ENCODE peak calls at places on chromosome 15, in ten cellular contexts. E is GM06990, N is tibial artery, R is suprapubic skin, G is heart left ventricle, K is upper lobe of left lung, T is cardiac fibroblast, O is bronchial epithelial cell, M is AG04449, L is breast epithelium. D is an unnamed sample.

GRCh38 chr15:75836953-75837321 is 6.3 kb upstream of the UBE2Q2 start:
- DNase-seq in E (peak; percentile 27), N (peak; percentile 56), R (no peak), G (no peak), K (no peak), T (peak; percentile 72), O (peak; percentile 88), M (peak; percentile 68), L (no peak), D (peak; percentile 45)

GRCh38 chr15:79314811-79315210 is 3.9 kb downstream of the TMED3 start:
- DNase-seq in E (no peak), N (no peak), R (peak; percentile 84), G (no peak), K (no peak), T (no peak), O (peak; percentile 86), M (no peak), L (peak; percentile 88), D (no peak)

GRCh38 chr15:73809728-73810501 is 56.8 kb upstream of the INSYN1 start:
- DNase-seq in E (no peak), N (no peak), R (no peak), G (peak; percentile 37), K (no peak), T (no peak), O (peak; percentile 26), M (no peak), L (no peak), D (no peak)

GRCh38 chr15:73951044-73951561 is 24.8 kb downstream of the LOXL1 start:
- DNase-seq in E (peak; percentile 75), N (peak; percentile 98), R (peak; percentile 91), G (peak; percentile 93), K (peak; percentile 94), T (peak; percentile 99), O (peak; percentile 60), M (peak; percentile 91), L (peak; percentile 90), D (peak; percentile 90)

GRCh38 chr15:33027636-33028035 is 166.9 kb downstream of the FMN1 start:
- DNase-seq in E (no peak), N (no peak), R (no peak), G (no peak), K (no peak), T (no peak), O (peak; percentile 21), M (no peak), L (no peak), D (no peak)

GRCh38 chr15:74906450-74907276 is at the start of gene FAM219B:
- DNase-seq in E (peak; percentile 84), N (peak; percentile 93), R (peak; percentile 98), G (peak; percentile 95), K (peak; percentile 96), T (peak; percentile 89), O (peak; percentile 74), M (no peak), L (peak; percentile 86), D (peak; percentile 48)

GRCh38 chr15:78382114-78382886 is 42.1 kb downstream of the CRABP1 start:
- DNase-seq in E (no peak), N (no peak), R (no peak), G (no peak), K (peak; percentile 29), T (no peak), O (no peak), M (no peak), L (no peak), D (no peak)

GRCh38 chr15:84834227-84834955 is 17.2 kb downstream of the ALPK3 start:
- DNase-seq in E (no peak), N (no peak), R (no peak), G (no peak), K (no peak), T (no peak), O (no peak), M (no peak), L (no peak), D (no peak)

GRCh38 chr15:70415330-70415884 is 317.7 kb upstream of the TLE3 start:
- DNase-seq in E (no peak), N (no peak), R (no peak), G (no peak), K (peak; percentile 60), T (no peak), O (no peak), M (no peak), L (no peak), D (no peak)

GRCh38 chr15:93703092-93703785 is 528.1 kb upstream of the MCTP2 start:
- DNase-seq in E (no peak), N (no peak), R (no peak), G (no peak), K (no peak), T (no peak), O (peak; percentile 56), M (no peak), L (no peak), D (no peak)

GRCh38 chr15:56346414-56346813 is 18.8 kb upstream of the TEX9 start:
- DNase-seq in E (no peak), N (no peak), R (no peak), G (no peak), K (no peak), T (no peak), O (no peak), M (no peak), L (no peak), D (no peak)
- TF ChIP-seq CTCF in E (no peak), N (no peak), R (no peak), G (no peak), K (no peak), T (no peak), O (no peak), M (no peak), L (no peak), D (no peak)

DNA sequence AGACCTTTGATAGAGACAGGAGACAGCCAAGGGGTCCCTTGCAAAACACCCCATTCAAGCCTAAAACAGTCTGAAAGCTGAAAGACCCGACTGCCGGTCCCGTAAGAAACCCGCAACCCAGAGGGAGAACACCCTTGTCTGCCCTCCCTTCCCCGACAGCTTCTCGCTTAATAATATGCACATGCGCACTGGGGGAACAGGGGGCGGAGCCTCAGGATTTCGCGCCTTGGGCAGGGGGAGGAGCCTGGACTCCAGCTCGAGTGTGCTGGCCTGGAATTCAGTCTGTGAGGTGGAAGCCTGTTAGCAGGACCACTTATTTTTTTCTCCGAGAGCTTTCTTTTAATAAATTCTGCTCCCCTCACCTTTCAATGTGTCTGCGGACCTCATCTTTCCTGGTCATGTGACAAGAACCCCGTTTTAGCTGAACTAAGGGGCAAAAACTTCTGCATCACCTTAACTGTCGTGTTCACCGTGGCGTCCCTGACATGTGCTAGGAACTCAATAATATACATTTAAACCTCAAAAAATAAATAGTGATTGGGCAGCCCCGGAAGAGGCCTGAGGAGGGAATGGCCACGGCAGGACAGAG is 17.0 kb downstream of the TNFAIP8L3 start:
- DNase-seq in E (peak; percentile 73), N (peak; percentile 49), R (peak; percentile 83), G (peak; percentile 65), K (peak; percentile 81), T (peak; percentile 68), O (peak; percentile 35), M (no peak), L (peak; percentile 27), D (no peak)
- H3K4me3 ChIP-seq in E (no peak overlapping the region), N (peak overlapping the region; percentile 24), R (peak overlapping the region; percentile 17), G (peak overlapping the region; percentile 42), K (no peak overlapping the region), T (peak overlapping the region; percentile 15), O (no peak overlapping the region), M (no peak overlapping the region), L (peak overlapping the region; percentile 28), D (no peak overlapping the region)

DNA sequence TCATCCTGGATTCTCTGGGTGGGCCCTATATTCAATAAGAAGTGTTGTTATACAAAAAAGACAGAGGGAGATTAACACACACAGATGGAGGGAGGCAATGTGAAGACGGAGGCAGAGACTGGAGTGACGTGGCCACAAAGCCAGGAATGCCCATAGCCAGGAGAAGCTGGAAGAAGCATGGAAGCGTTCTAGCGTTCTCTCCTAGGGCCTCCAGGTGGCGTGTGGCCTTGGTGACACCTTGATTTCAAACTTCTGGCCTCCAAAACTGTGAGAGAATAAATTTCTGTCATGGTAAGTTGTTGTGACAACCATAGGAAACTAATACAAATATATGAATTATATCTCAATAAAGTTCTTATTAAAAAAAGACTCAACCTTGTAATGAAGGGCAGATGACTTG is 21.3 kb downstream of the THBS1 start:
- DNase-seq in E (no peak), N (no peak), R (no peak), G (no peak), K (no peak), T (no peak), O (no peak), M (no peak), L (no peak), D (no peak)
- TF ChIP-seq CTCF in E (peak; percentile 38), N (no peak), R (no peak), G (no peak), K (no peak), T (peak; percentile 13), O (no peak), M (no peak), L (no peak), D (peak; percentile 28)

GRCh38 chr15:38860682-38861081 is 296.1 kb upstream of the RASGRP1 start:
- DNase-seq in E (no peak), N (no peak), R (no peak), G (no peak), K (no peak), T (peak; percentile 78), O (no peak), M (no peak), L (no peak), D (no peak)
- H3K4me3 ChIP-seq in E (no peak overlapping the region), N (no peak overlapping the region), R (no peak overlapping the region), G (no peak overlapping the region), K (no peak overlapping the region), T (no peak overlapping the region), O (no peak overlapping the region), M (no peak overlapping the region), L (no peak overlapping the region), D (no peak overlapping the region)